ENCODE peak calls at places on chromosome 16, in ten cellular contexts. P is SW480; F is astrocyte of the cerebellum; M is fibroblast of the conjunctiva; R is IMR-90; U is heart left ventricle; E is ureter; S is fibroblast of mammary gland; B is stromal cell of bone marrow; D is activated CD4-positive, alpha-beta T cell treated with anti-CD3 and anti-CD28 coated beads, Interleukin-2, amount 50 U/mL, for 1 hour. H is an unnamed sample.

GRCh38 chr16:56426585-56426984 is 1.2 kb upstream of the AMFR start:
- DNase-seq in P (no peak), F (no peak), U (no peak), R (peak), D (no peak), B (no peak), E (no peak), M (no peak), S (peak), H (no peak)

GRCh38 chr16:78098087-78098486 is 1.4 kb upstream of the WWOX start:
- DNase-seq in D (no peak), F (no peak), U (no peak), R (no peak), M (no peak), B (no peak), E (no peak), P (no peak), S (no peak), H (no peak)

GRCh38 chr16:31876955-31877828 is 3.6 kb downstream of the ZNF267 start:
- DNase-seq in M (peak), E (no peak), R (peak), P (no peak), B (peak), U (no peak), F (peak), D (no peak), S (peak), H (no peak)

GRCh38 chr16:15494231-15494630 is 59.8 kb downstream of the BMERB1 start:
- DNase-seq in U (no peak), D (no peak), M (no peak), B (peak), F (no peak), S (peak), R (peak), E (no peak), P (peak), H (no peak)

GRCh38 chr16:88301886-88302285 is 80.9 kb upstream of the ZNF469 start:
- DNase-seq in U (peak), B (no peak), D (no peak), P (no peak), M (no peak), R (no peak), S (no peak), E (no peak), F (no peak), H (no peak)

GRCh38 chr16:55853114-55853513 is 20.2 kb upstream of the CES1 start:
- DNase-seq in D (no peak), B (peak), U (no peak), M (no peak), F (no peak), E (no peak), P (peak), R (peak), S (peak), H (no peak)

GRCh38 chr16:2938206-2938605 is 25.9 kb upstream of the KREMEN2 start:
- DNase-seq in R (no peak), B (no peak), U (no peak), M (no peak), D (no peak), E (no peak), S (no peak), F (no peak), P (no peak), H (no peak)

GRCh38 chr16:20866161-20866772 is 33.9 kb downstream of the DCUN1D3 start:
- DNase-seq in U (peak), M (peak), F (no peak), E (peak), B (peak), D (no peak), R (peak), P (peak), S (peak), H (no peak)

H was measured in right lobe of liver.